ENCODE peak calls at places on chromosome 11, in six cellular contexts. K is mammary epithelial cell, S is cardiac muscle cell, U is heart right ventricle, O is fibroblast of lung, I is Peyer's patch. C is an unnamed sample. For H3K36me3, the result is how much of the 10 kb centered on the place peaks cover.

GRCh38 chr11:124801014-124801413 is 808 bp upstream of the MSANTD2 start:
- DNase-seq in K (peak), S (no peak), U (no peak), O (peak), I (no peak), C (no peak)

GRCh38 chr11:120172921-120173705 is 35.2 kb upstream of the TRIM29 start:
- DNase-seq in K (no peak), S (no peak), U (no peak), O (no peak), I (no peak), C (no peak)

GRCh38 chr11:42239102-42239501 is 779.6 kb upstream of the LRRC4C start:
- DNase-seq in K (peak), S (no peak), U (no peak), O (no peak), I (no peak), C (peak)

GRCh38 chr11:87306260-87306861 is 268.6 kb downstream of the TMEM135 start:
- DNase-seq in K (no peak), S (no peak), U (no peak), O (no peak), I (no peak), C (no peak)

GRCh38 chr11:78212586-78213371 is 24.1 kb downstream of the USP35 start:
- DNase-seq in K (no peak), S (peak), U (no peak), O (peak), I (no peak), C (peak)

GRCh38 chr11:1933416-1934325 is 13.5 kb upstream of the MRPL23 start:
- DNase-seq in K (no peak), S (no peak), U (no peak), O (no peak), I (no peak), C (no peak)

GRCh38 chr11:126862664-126863247 is 137.8 kb downstream of the KIRREL3 start:
- DNase-seq in K (no peak), S (peak), U (no peak), O (no peak), I (no peak), C (no peak)

GRCh38 chr11:6438979-6439571 is 1.7 kb downstream of the HPX start:
- DNase-seq in K (peak), S (peak), U (peak), O (peak), I (peak), C (no peak)

DNA sequence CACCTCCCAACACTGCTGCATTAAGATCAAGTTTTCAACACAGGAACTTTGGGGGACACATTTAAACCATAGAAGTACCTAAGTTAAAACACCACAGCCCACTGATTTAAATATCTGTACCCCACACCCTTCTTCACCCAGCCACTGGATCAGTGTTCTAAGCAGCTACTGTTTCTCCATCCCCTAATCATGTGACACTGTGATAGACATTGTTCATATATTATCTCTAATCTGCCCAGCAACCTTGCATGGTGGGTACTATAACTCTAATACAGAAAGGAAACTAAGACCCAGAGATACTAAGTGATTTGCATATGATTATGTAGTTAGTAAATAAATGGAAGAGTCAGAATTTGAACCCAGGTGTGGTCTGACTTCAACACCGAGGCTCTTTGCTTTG is 70.5 kb upstream of the NNMT start:
- DNase-seq in K (no peak), S (no peak), U (no peak), O (no peak), I (no peak), C (no peak)
- H3K36me3 ChIP-seq in K (under half), S (under half), U (under half), O (under half), I (under half), C (under half)

GRCh38 chr11:108210441-108210840 is 12.0 kb downstream of the NPAT start:
- DNase-seq in K (no peak), S (no peak), U (no peak), O (no peak), I (no peak), C (no peak)

GRCh38 chr11:108204918-108205499 is 17.4 kb downstream of the NPAT start:
- DNase-seq in K (no peak), S (no peak), U (no peak), O (no peak), I (no peak), C (no peak)

GRCh38 chr11:108206969-108207682 is 15.3 kb downstream of the NPAT start:
- DNase-seq in K (no peak), S (no peak), U (no peak), O (no peak), I (no peak), C (no peak)

GRCh38 chr11:108206171-108206570 is 16.3 kb downstream of the NPAT start:
- DNase-seq in K (no peak), S (no peak), U (no peak), O (no peak), I (no peak), C (no peak)

GRCh38 chr11:108207683-108208060 is 14.8 kb downstream of the NPAT start:
- DNase-seq in K (no peak), S (no peak), U (no peak), O (no peak), I (no peak), C (no peak)
- H3K4me3 ChIP-seq in K (no peak), S (no peak), U (no peak), O (no peak), I (no peak), C (no peak)

DNA sequence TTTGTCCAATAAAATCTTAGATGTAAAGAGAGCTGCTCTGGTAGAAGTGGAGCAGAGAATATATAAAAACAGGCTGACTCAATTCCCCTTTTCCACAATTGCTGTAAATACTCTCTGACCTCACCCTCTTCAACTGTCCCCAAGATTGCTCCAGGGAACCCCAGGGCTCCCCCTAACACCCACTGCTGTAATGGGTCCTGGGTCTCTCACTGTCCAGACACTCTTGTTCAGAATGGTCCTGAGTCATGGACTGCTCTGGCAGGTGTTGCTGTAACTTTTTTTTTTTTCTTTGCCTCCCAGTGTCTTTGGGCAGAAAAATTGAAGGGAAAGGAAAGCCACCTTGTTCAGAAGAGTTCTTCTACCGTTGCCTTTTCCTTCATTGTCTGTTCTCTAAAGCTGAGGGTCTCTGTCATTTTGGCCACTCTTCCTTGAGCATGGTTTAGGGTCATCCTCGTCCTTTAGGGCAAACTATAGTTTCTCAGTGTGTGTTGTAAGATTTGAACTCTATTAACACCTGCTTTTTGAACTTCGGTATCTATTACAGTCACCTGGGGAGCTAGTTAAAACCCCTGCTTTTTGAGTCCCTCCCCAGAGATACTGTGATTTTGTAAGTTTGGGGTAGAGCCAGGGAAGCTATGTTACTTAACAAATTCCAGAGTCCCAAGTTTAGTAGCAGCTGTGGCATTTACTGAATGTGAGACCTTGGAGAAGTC is 209.5 kb downstream of the NAV2 start:
- DNase-seq in K (no peak), S (no peak), U (no peak), O (no peak), I (no peak), C (no peak)
- TF ChIP-seq CTCF in K (no peak), S (no peak), U (no peak), O (no peak), I (no peak), C (no peak)

DNA sequence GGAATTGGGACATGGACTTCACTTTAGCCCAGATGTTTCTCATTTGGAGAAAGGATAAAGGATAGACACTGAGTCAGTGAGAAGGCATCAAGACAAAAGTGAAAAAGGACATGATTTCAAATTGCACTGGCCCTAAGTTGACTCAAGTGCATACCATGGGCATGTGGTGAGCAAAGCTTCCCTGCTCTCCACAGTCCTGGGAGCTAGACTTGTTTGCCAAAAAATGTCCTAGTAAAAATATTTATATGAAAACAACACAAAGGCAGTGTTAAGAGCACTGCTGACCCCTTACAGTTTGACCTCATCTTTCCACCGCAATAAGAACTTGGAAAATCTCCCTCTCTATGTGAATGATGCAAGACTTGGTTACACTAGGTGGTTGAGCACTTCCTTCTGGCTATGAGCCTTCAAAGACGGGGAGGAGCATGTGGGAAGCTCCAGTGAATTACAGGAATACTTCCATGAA is 46.5 kb upstream of the FIBIN start:
- DNase-seq in K (peak), S (no peak), U (peak), O (peak), I (no peak), C (peak)
- H3K36me3 ChIP-seq in K (under half), S (under half), U (under half), O (under half), I (under half), C (under half)

DNA sequence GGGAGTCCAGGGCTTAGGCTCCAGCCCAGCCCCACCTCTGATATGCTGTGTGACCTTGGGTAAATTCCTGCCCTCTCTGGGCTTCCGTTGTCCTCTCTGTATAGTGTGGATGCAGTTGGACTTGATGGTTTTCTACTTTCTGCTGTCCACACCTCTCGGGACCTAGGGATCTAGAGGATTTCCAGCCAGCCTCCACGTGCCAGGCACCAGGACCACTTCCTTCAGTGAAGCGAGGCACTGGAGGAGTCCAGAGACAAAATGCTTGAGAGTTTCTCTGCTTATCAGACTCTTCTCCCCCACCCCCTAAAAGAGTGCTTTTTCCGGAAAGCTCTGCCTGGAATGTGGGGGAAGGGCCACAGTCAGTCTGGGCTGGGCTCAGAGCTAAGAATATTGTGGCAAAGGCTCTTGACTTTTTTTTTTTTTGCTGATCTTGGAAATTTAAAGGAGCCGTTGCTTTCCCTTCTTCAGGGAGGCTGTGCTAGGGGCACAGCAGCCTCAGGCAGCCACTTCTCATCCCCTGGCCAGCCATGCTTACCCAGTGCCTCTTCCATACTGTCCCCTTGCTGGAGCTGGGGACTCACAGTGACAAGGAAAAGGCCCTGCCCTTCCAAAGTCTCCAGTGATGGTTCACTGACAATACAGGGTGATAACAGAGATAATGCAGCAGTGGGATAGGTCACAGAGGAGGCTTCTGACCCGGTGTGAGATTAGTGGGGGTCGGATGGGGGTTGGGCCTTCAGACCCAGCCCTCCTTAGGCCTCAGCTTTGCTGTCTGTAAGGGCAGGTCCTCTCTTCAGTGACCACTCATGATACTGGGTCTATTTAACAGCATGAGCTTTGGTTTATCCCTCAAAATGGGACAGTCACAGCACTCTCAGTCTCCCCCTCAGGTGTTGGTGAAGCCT is 2.9 kb upstream of the SERPINH1 start:
- DNase-seq in K (no peak), S (peak), U (peak), O (peak), I (no peak), C (no peak)
- H3K4me3 ChIP-seq in K (no peak), S (no peak), U (no peak), O (peak), I (peak), C (peak)

GRCh38 chr11:70206977-70207376 is 3.9 kb downstream of the FADD start:
- DNase-seq in K (no peak), S (no peak), U (no peak), O (no peak), I (no peak), C (no peak)

GRCh38 chr11:70207531-70208131 is 4.5 kb downstream of the FADD start:
- DNase-seq in K (no peak), S (no peak), U (no peak), O (no peak), I (no peak), C (no peak)

GRCh38 chr11:70210051-70210501 is 7.0 kb downstream of the FADD start:
- DNase-seq in K (peak), S (no peak), U (no peak), O (peak), I (no peak), C (no peak)

GRCh38 chr11:70210516-70210915 is 7.4 kb downstream of the FADD start:
- DNase-seq in K (no peak), S (no peak), U (no peak), O (no peak), I (no peak), C (no peak)

DNA sequence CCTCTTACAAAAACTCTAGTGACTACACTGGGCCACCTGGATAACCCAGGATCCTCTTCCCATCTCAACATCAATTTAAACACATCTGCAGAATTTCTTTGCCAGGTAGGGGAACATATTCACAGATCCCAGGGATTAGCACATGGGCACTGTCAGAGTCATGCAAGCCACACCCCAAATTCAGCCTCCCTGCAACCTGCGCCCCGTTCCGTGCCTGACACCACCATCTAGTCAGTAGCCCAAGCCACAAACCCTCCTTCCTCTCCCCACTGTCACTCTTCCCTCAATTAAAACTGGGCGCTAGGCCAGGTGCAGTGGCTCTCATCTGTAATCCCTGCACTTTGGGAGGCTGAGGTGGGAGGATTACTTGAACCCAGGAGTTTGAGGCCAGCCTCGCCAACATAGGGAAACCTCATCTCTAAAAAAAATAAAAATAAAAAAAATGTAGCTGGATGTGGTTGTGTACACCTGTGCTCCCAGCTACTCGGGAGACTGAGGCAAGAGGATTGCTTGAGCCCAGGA is 6.4 kb downstream of the FADD start:
- DNase-seq in K (no peak), S (no peak), U (no peak), O (no peak), I (no peak), C (no peak)
- TF ChIP-seq CTCF in K (no peak), S (no peak), U (no peak), O (no peak), I (no peak), C (no peak)

GRCh38 chr11:118896472-118896913 is 12.8 kb downstream of the CXCR5 start:
- DNase-seq in K (no peak), S (no peak), U (peak), O (no peak), I (no peak), C (no peak)

GRCh38 chr11:118899296-118899688 is 15.6 kb downstream of the CXCR5 start:
- DNase-seq in K (no peak), S (no peak), U (no peak), O (no peak), I (no peak), C (no peak)

GRCh38 chr11:118896921-118897591 is 13.4 kb downstream of the CXCR5 start:
- DNase-seq in K (no peak), S (no peak), U (no peak), O (no peak), I (no peak), C (no peak)

GRCh38 chr11:118898400-118899295 is 15.0 kb downstream of the CXCR5 start:
- DNase-seq in K (no peak), S (no peak), U (no peak), O (no peak), I (no peak), C (no peak)

GRCh38 chr11:118897721-118898310 is 14.1 kb downstream of the CXCR5 start:
- DNase-seq in K (no peak), S (no peak), U (peak), O (no peak), I (no peak), C (no peak)
- H3K36me3 ChIP-seq in K (under half), S (under half), U (half or more), O (under half), I (under half), C (under half)

DNA sequence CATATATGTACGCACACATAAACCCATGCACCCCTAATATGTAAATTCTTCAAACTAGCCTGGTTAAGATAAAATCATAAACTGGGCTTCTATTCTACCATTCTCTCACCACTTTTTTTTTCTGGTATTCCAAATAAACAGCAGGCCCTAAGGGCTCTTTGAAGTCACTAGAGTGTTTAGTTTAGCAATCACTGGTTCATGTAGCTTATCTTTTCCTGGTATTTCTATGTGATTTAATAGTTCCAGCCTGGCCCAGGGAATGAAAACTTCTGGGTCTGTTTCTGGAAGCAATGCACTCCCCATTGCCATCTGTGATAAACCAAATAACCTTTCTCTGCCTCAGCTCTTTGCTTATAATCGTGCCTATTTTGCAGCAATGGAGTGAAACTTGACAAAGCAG is 10.7 kb upstream of the MPPED2 start:
- DNase-seq in K (no peak), S (no peak), U (no peak), O (no peak), I (no peak), C (no peak)
- H3K4me3 ChIP-seq in K (no peak), S (no peak), U (no peak), O (no peak), I (no peak), C (no peak)

GRCh38 chr11:77066229-77067023 is at the start of gene CAPN5:
- DNase-seq in K (peak), S (peak), U (peak), O (peak), I (peak), C (peak)
- TF ChIP-seq CTCF in K (peak), S (peak), U (peak), O (peak), I (no peak), C (peak)